ENCODE peak calls at places on chromosomes 1 and 21, in four cellular contexts. One of them, this sample, is unnamed.

GRCh38 chr1:43305461-43305860 is 4.7 kb downstream of the TIE1 start:
- DNase-seq in transverse colon: peak; percentile 7
- DNase-seq in pancreas: no peak
- DNase-seq in PC-3: no peak
- DNase-seq in this sample: no peak

GRCh38 chr1:101567582-101568189 is 330.9 kb downstream of the S1PR1 start:
- DNase-seq in transverse colon: peak; percentile 40
- DNase-seq in pancreas: no peak
- DNase-seq in PC-3: peak; percentile 51
- DNase-seq in this sample: no peak

GRCh38 chr1:100234432-100234831 is 15.2 kb downstream of the DBT start:
- DNase-seq in transverse colon: no peak
- DNase-seq in pancreas: no peak
- DNase-seq in PC-3: peak; percentile 17
- DNase-seq in this sample: no peak

GRCh38 chr21:43789276-43790052 is at the start of gene RRP1:
- DNase-seq in transverse colon: peak; percentile 93
- DNase-seq in pancreas: peak; percentile 85
- DNase-seq in PC-3: peak; percentile 96
- DNase-seq in this sample: peak; percentile 91

GRCh38 chr1:167820684-167821355 is 93.1 kb downstream of the ADCY10 start:
- DNase-seq in transverse colon: no peak
- DNase-seq in pancreas: no peak
- DNase-seq in PC-3: no peak
- DNase-seq in this sample: no peak

GRCh38 chr1:200362421-200362820 is 47.4 kb downstream of the ZNF281 start:
- DNase-seq in transverse colon: no peak
- DNase-seq in pancreas: no peak
- DNase-seq in PC-3: no peak
- DNase-seq in this sample: peak; percentile 54

GRCh38 chr1:201127755-201128455 is 921 bp upstream of the ASCL5 start:
- DNase-seq in transverse colon: no peak
- DNase-seq in pancreas: peak; percentile 39
- DNase-seq in PC-3: peak; percentile 31
- DNase-seq in this sample: no peak

GRCh38 chr1:238469146-238469601 is 578.5 kb upstream of the ZP4 start:
- DNase-seq in transverse colon: no peak
- DNase-seq in pancreas: no peak
- DNase-seq in PC-3: no peak
- DNase-seq in this sample: no peak

GRCh38 chr1:48611841-48612240 is 139.8 kb upstream of the SPATA6 start:
- DNase-seq in transverse colon: no peak
- DNase-seq in pancreas: no peak
- DNase-seq in PC-3: no peak
- DNase-seq in this sample: no peak

GRCh38 chr1:77889671-77890070 is 1.2 kb downstream of the NEXN start:
- DNase-seq in transverse colon: no peak
- DNase-seq in pancreas: no peak
- DNase-seq in PC-3: peak; percentile 88
- DNase-seq in this sample: no peak

GRCh38 chr1:7153464-7153863 is 368.2 kb downstream of the CAMTA1 start:
- DNase-seq in transverse colon: no peak
- DNase-seq in pancreas: no peak
- DNase-seq in PC-3: no peak
- DNase-seq in this sample: no peak

GRCh38 chr1:7149080-7149838 is 364.0 kb downstream of the CAMTA1 start:
- DNase-seq in transverse colon: no peak
- DNase-seq in pancreas: peak; percentile 58
- DNase-seq in PC-3: no peak
- DNase-seq in this sample: no peak

GRCh38 chr1:7150951-7151350 is 365.7 kb downstream of the CAMTA1 start:
- DNase-seq in transverse colon: no peak
- DNase-seq in pancreas: no peak
- DNase-seq in PC-3: no peak
- DNase-seq in this sample: no peak

GRCh38 chr1:7146710-7147109 is 361.5 kb downstream of the CAMTA1 start:
- DNase-seq in transverse colon: no peak
- DNase-seq in pancreas: no peak
- DNase-seq in PC-3: no peak
- DNase-seq in this sample: no peak

GRCh38 chr1:7152655-7153054 is 367.4 kb downstream of the CAMTA1 start:
- DNase-seq in transverse colon: no peak
- DNase-seq in pancreas: no peak
- DNase-seq in PC-3: no peak
- DNase-seq in this sample: no peak
- H3K27ac ChIP-seq in transverse colon: no peak overlapping the region
- H3K27ac ChIP-seq in pancreas: no peak overlapping the region
- H3K27ac ChIP-seq in PC-3: no peak overlapping the region
- H3K27ac ChIP-seq in this sample: no peak overlapping the region

DNA sequence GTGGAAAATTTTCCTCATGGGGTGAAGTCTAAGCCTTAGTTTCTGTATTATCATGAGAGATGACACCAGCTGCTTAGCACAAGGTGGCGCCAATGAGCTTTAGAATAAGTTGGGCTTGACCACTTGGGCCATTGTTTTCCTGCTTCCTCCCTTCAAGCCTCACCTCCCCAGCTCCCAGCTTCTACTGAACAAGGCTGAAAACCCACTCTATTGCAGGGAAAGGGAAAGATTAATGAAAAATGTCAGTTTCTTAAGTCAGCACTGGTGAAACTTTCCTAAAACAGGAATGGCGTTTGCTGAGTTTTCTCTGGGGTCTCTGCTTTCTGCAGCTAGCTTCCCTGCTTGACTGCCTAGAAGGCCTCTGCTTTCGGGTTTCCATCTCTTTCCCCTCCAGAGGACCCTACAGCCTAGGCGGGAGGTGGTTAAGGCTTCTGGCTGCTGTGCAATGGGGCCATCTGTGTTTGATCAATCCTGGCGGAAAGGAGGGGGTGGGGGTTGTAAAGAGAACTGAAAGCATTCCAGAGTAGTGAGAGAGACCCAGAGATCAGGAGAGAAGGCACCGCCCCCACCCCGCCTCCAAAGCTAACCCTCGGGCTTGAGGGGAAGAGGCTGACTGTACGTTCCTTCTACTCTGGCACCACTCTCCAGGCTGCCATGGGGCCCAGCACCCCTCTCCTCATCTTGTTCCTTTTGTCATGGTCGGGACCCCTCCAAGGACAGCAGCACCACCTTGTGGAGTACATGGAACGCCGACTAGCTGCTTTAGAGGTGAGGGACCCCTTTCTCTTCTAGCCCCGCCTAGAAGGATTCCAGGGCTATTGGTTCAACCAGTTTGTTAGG is at the start of gene OLFML3:
- DNase-seq in transverse colon: peak; percentile 85
- DNase-seq in pancreas: peak; percentile 63
- DNase-seq in PC-3: peak; percentile 88
- DNase-seq in this sample: peak; percentile 80
- TF ChIP-seq CTCF in transverse colon: peak; percentile 65
- TF ChIP-seq CTCF in pancreas: no peak
- TF ChIP-seq CTCF in PC-3: peak; percentile 83
- TF ChIP-seq CTCF in this sample: peak; percentile 70

GRCh38 chr1:2212167-2212541 is 16.0 kb upstream of the SKI start:
- DNase-seq in transverse colon: peak; percentile 16
- DNase-seq in pancreas: no peak
- DNase-seq in PC-3: no peak
- DNase-seq in this sample: no peak
- H3K4me3 ChIP-seq in transverse colon: no peak overlapping the region
- H3K4me3 ChIP-seq in pancreas: peak overlapping the region; percentile 33
- H3K4me3 ChIP-seq in PC-3: no peak overlapping the region
- H3K4me3 ChIP-seq in this sample: peak overlapping the region; percentile 48

DNA sequence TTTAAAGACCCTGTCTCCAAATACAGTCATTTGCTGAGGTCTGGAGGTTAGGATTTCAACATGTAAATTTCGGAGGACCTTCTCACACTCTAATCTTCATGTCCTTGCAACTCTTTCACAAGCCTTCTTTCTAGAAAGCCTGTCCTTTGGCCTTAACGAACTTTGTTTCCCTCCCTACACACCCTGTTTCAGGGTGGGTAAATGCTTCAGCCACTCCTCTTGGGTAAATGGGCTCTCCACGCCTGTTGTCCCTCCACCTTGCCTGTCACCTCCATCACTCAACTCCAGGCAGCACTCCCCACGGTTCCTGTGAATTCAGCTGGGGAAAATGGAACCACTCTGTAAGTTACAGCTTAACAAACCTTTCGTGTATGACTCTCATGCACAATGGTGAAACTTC is 84.0 kb upstream of the COG2 start:
- DNase-seq in transverse colon: no peak
- DNase-seq in pancreas: no peak
- DNase-seq in PC-3: no peak
- DNase-seq in this sample: no peak
- H3K27ac ChIP-seq in transverse colon: no peak overlapping the region
- H3K27ac ChIP-seq in pancreas: no peak overlapping the region
- H3K27ac ChIP-seq in PC-3: no peak overlapping the region
- H3K27ac ChIP-seq in this sample: no peak overlapping the region

GRCh38 chr1:177185209-177185608 is 14.5 kb downstream of the BRINP2 start:
- DNase-seq in transverse colon: no peak
- DNase-seq in pancreas: no peak
- DNase-seq in PC-3: peak; percentile 52
- DNase-seq in this sample: no peak
- TF ChIP-seq CTCF in transverse colon: no peak
- TF ChIP-seq CTCF in pancreas: no peak
- TF ChIP-seq CTCF in PC-3: peak; percentile 64
- TF ChIP-seq CTCF in this sample: peak; percentile 20

DNA sequence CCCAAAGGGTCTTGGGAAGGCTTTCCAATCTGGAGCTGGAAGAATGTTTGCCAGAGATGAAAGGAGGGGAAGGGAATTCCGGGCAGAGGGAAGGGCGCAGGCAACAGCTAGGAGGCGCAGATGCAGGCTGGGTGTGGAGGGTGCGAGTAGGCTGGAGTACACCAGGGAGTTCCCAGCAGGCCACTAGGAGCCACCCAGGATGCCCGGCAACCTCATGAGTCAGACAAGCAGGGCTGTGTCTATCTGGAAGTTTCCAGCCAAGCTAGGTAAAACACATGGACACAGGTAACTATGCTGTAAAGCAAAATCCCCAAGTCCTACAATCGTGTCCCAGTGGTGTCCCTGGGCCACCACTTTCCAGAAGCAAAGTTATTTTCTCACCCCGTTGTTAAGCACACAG is 998 bp upstream of the NBL1 start:
- DNase-seq in transverse colon: peak; percentile 87
- DNase-seq in pancreas: no peak
- DNase-seq in PC-3: peak; percentile 82
- DNase-seq in this sample: no peak
- H3K4me3 ChIP-seq in transverse colon: no peak overlapping the region
- H3K4me3 ChIP-seq in pancreas: no peak overlapping the region
- H3K4me3 ChIP-seq in PC-3: peak overlapping the region; percentile 51
- H3K4me3 ChIP-seq in this sample: peak overlapping the region; percentile 55

DNA sequence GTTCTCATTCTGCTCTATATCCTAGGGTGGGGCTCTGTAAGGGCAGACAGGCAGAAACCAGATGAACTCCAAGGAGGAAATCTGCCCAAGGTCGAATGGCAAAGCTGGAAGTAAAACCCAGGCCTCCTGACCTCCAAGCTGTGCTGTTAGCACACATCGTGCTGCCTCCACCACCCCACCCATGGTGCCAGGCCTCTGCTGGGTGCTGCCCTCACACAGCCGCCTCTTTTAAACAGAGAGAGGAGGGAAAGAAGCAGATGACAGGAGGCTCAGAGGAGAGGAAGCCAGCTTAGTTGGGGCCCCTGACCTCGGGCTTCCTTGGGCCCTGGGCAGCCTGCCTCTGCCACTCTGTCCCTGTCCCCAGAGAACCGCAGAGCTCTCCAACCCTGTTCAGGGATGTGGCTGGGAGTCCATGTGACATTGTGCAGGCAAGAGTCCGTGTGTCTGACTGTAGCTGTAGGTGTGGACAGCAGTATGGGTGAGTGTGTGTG is 1.1 kb downstream of the SYNC start:
- DNase-seq in transverse colon: peak; percentile 62
- DNase-seq in pancreas: no peak
- DNase-seq in PC-3: no peak
- DNase-seq in this sample: no peak
- H3K27ac ChIP-seq in transverse colon: peak overlapping the region; percentile 87
- H3K27ac ChIP-seq in pancreas: no peak overlapping the region
- H3K27ac ChIP-seq in PC-3: no peak overlapping the region
- H3K27ac ChIP-seq in this sample: no peak overlapping the region

GRCh38 chr21:15062566-15062965 is 2.2 kb downstream of the NRIP1 start:
- DNase-seq in transverse colon: no peak
- DNase-seq in pancreas: no peak
- DNase-seq in PC-3: peak; percentile 63
- DNase-seq in this sample: no peak
- TF ChIP-seq CTCF in transverse colon: no peak
- TF ChIP-seq CTCF in pancreas: no peak
- TF ChIP-seq CTCF in PC-3: peak; percentile 64
- TF ChIP-seq CTCF in this sample: peak; percentile 31